ENCODE peak calls at places on chromosomes 7 and 10, in five cellular contexts. One of them, this sample, is unnamed.
A peak's percentile ranks its signal among the peaks of the same experiment; 100 is the strongest.

GRCh38 chr7:27146491-27147210 is 923 bp downstream of the HOXA6 start:
- DNase-seq in right atrium auricular region: no peak
- DNase-seq in MM.1S: no peak
- DNase-seq in kidney: peak; percentile 41
- DNase-seq in right lobe of liver: no peak
- DNase-seq in this sample: no peak

GRCh38 chr7:1713502-1714484 is 43.7 kb downstream of the ELFN1 start:
- DNase-seq in right atrium auricular region: no peak
- DNase-seq in MM.1S: no peak
- DNase-seq in kidney: peak; percentile 63
- DNase-seq in right lobe of liver: peak; percentile 94
- DNase-seq in this sample: no peak

GRCh38 chr7:43785425-43785824 is 26.9 kb downstream of the BLVRA start:
- DNase-seq in right atrium auricular region: peak; percentile 60
- DNase-seq in MM.1S: no peak
- DNase-seq in kidney: no peak
- DNase-seq in right lobe of liver: no peak
- DNase-seq in this sample: no peak

GRCh38 chr7:144818516-144818915 is 17.3 kb downstream of the TPK1 start:
- DNase-seq in right atrium auricular region: no peak
- DNase-seq in MM.1S: peak; percentile 85
- DNase-seq in kidney: no peak
- DNase-seq in right lobe of liver: no peak
- DNase-seq in this sample: no peak

GRCh38 chr7:94434031-94434430 is 39.3 kb downstream of the COL1A2 start:
- DNase-seq in right atrium auricular region: no peak
- DNase-seq in MM.1S: no peak
- DNase-seq in kidney: no peak
- DNase-seq in right lobe of liver: no peak
- DNase-seq in this sample: no peak

GRCh38 chr10:36730316-36730715 is 395.1 kb upstream of the ANKRD30A start:
- DNase-seq in right atrium auricular region: no peak
- DNase-seq in MM.1S: no peak
- DNase-seq in kidney: no peak
- DNase-seq in right lobe of liver: no peak
- DNase-seq in this sample: no peak

GRCh38 chr10:86673827-86674581 is 5.7 kb downstream of the LDB3 start:
- DNase-seq in right atrium auricular region: no peak
- DNase-seq in MM.1S: no peak
- DNase-seq in kidney: peak; percentile 66
- DNase-seq in right lobe of liver: no peak
- DNase-seq in this sample: no peak

GRCh38 chr10:3432089-3432488 is 259.5 kb upstream of the PITRM1 start:
- DNase-seq in right atrium auricular region: no peak
- DNase-seq in MM.1S: no peak
- DNase-seq in kidney: no peak
- DNase-seq in right lobe of liver: no peak
- DNase-seq in this sample: no peak

GRCh38 chr10:133159950-133160812 is at the start of gene KNDC1:
- DNase-seq in right atrium auricular region: no peak
- DNase-seq in MM.1S: no peak
- DNase-seq in kidney: peak; percentile 84
- DNase-seq in right lobe of liver: peak; percentile 47
- DNase-seq in this sample: no peak

GRCh38 chr7:142890838-142891485 is 5.4 kb upstream of the TRPV6 start:
- DNase-seq in right atrium auricular region: no peak
- DNase-seq in MM.1S: no peak
- DNase-seq in kidney: no peak
- DNase-seq in right lobe of liver: peak; percentile 14
- DNase-seq in this sample: no peak

GRCh38 chr10:7610651-7611389 is 55.9 kb downstream of the ITIH5 start:
- DNase-seq in right atrium auricular region: peak; percentile 63
- DNase-seq in MM.1S: no peak
- DNase-seq in kidney: no peak
- DNase-seq in right lobe of liver: no peak
- DNase-seq in this sample: no peak

GRCh38 chr10:103564799-103565365 is 71.4 kb downstream of the NEURL1 start:
- DNase-seq in right atrium auricular region: no peak
- DNase-seq in MM.1S: peak; percentile 37
- DNase-seq in kidney: no peak
- DNase-seq in right lobe of liver: no peak
- DNase-seq in this sample: no peak

GRCh38 chr10:5547934-5548660 is 23.3 kb downstream of the CALML3 start:
- DNase-seq in right atrium auricular region: no peak
- DNase-seq in MM.1S: no peak
- DNase-seq in kidney: peak; percentile 86
- DNase-seq in right lobe of liver: no peak
- DNase-seq in this sample: no peak

GRCh38 chr10:13604641-13605040 is 17.9 kb downstream of the PRPF18 start:
- DNase-seq in right atrium auricular region: no peak
- DNase-seq in MM.1S: no peak
- DNase-seq in kidney: no peak
- DNase-seq in right lobe of liver: no peak
- DNase-seq in this sample: no peak
- H3K36me3 ChIP-seq in right atrium auricular region: peaks cover 21% of the 10 kb centered on the region
- H3K36me3 ChIP-seq in MM.1S: peaks cover 4% of the 10 kb centered on the region
- H3K36me3 ChIP-seq in kidney: peaks cover 16% of the 10 kb centered on the region
- H3K36me3 ChIP-seq in right lobe of liver: no peaks in the 10 kb centered on the region
- H3K36me3 ChIP-seq in this sample: peaks cover 8% of the 10 kb centered on the region

DNA sequence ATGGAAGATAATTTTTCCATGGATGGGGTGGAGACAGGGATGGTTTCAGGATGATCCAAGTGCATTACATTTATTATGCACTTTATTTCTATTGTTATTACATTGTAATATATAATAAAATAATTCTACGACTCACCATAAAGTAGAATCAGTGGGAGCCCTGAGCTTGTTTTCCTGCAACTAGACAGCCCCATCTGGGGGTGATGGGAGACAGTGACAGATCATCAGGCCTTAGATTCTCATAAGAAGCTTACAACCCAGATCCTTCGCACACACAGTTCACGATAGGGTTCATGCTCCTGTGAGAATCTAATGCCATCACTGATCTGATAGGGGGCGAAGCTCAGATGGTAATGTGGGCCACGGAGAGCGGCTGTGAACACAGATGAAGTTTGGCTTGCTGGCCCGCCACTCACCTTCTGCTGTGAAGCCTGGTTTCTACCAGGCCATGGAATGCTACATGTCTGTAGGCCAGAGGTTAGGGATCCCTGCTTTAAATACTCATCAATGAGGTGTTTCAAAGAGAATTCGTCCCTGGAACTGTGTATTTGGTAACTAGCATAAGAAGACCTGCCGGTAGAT is 21.2 kb upstream of the PRKCQ start:
- DNase-seq in right atrium auricular region: no peak
- DNase-seq in MM.1S: no peak
- DNase-seq in kidney: no peak
- DNase-seq in right lobe of liver: no peak
- DNase-seq in this sample: no peak
- TF ChIP-seq CTCF in right atrium auricular region: no peak
- TF ChIP-seq CTCF in MM.1S: no peak
- TF ChIP-seq CTCF in kidney: no peak
- TF ChIP-seq CTCF in right lobe of liver: no peak
- TF ChIP-seq CTCF in this sample: no peak

GRCh38 chr7:23350466-23350865 is 51.3 kb downstream of the MALSU1 start:
- DNase-seq in right atrium auricular region: no peak
- DNase-seq in MM.1S: no peak
- DNase-seq in kidney: no peak
- DNase-seq in right lobe of liver: no peak
- DNase-seq in this sample: no peak
- H3K36me3 ChIP-seq in right atrium auricular region: no peaks in the 10 kb centered on the region
- H3K36me3 ChIP-seq in MM.1S: no peaks in the 10 kb centered on the region
- H3K36me3 ChIP-seq in kidney: no peaks in the 10 kb centered on the region
- H3K36me3 ChIP-seq in right lobe of liver: no peaks in the 10 kb centered on the region
- H3K36me3 ChIP-seq in this sample: no peaks in the 10 kb centered on the region

DNA sequence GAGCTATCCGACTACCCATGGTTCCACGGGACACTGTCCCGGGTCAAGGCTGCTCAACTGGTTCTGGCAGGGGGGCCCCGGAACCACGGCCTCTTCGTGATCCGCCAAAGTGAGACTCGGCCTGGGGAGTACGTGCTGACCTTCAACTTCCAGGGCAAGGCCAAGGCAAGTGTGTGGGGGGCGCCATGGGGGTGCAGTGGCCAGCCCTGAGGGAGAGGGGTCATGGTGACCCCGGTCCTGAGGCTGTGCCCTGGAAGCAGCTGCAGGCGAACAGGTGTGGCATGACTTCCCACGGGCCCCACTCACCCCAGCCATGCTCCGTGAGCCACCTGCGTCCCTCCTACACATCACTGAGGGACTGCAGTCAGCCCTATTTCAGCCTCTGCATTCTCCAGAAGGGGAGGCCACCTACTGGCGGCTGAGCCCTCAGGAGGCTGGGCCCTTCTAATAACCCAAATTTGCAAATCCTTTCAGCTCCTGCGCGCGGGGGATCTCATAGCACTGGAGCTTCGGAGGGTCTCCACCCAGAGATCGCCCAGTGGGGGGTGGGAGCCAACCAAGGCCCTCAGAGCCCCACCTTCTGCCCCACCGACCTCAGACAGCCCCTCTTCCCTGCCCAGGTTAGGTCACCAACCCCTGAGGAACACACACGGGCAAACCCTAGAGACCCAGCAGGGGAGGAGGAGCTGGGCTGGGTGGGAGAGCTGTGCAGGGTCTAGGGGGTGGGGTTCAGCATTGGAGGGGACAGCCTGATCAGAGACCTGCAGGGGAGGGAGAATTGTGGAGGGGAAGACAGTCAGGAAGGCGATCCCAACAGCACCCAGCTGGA is 30.8 kb downstream of the SH2B2 start:
- DNase-seq in right atrium auricular region: no peak
- DNase-seq in MM.1S: no peak
- DNase-seq in kidney: no peak
- DNase-seq in right lobe of liver: no peak
- DNase-seq in this sample: no peak
- TF ChIP-seq CTCF in right atrium auricular region: no peak
- TF ChIP-seq CTCF in MM.1S: no peak
- TF ChIP-seq CTCF in kidney: no peak
- TF ChIP-seq CTCF in right lobe of liver: no peak
- TF ChIP-seq CTCF in this sample: no peak

DNA sequence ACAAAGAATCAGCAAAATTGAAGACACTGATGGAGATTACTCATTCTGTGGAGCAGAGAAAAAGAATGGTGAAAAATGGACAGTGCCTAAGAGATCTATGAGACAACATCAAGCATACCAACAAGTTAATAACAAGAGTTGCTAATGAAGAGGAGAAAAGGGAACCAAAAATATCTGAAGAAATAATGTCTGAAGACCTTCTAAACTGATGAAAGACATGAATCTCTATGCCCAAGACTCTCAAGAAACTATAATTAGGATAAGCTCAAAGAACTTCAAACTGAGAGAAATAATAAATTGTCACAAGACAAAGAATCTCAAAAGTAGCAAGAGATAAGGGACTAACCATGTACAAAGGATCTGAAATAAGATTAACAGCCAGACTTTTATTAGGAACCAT is 93.4 kb downstream of the ZNF33B start:
- DNase-seq in right atrium auricular region: no peak
- DNase-seq in MM.1S: no peak
- DNase-seq in kidney: no peak
- DNase-seq in right lobe of liver: no peak
- DNase-seq in this sample: no peak
- H3K36me3 ChIP-seq in right atrium auricular region: peaks cover 16% of the 10 kb centered on the region
- H3K36me3 ChIP-seq in MM.1S: peaks cover 8% of the 10 kb centered on the region
- H3K36me3 ChIP-seq in kidney: no peaks in the 10 kb centered on the region
- H3K36me3 ChIP-seq in right lobe of liver: no peaks in the 10 kb centered on the region
- H3K36me3 ChIP-seq in this sample: peaks cover 12% of the 10 kb centered on the region

GRCh38 chr7:12686894-12687212 is 580 bp upstream of the ARL4A start:
- DNase-seq in right atrium auricular region: no peak
- DNase-seq in MM.1S: no peak
- DNase-seq in kidney: no peak
- DNase-seq in right lobe of liver: no peak
- DNase-seq in this sample: no peak
- TF ChIP-seq CTCF in right atrium auricular region: peak; percentile 45
- TF ChIP-seq CTCF in MM.1S: no peak
- TF ChIP-seq CTCF in kidney: no peak
- TF ChIP-seq CTCF in right lobe of liver: no peak
- TF ChIP-seq CTCF in this sample: no peak

GRCh38 chr7:104551226-104551625 is 222.8 kb downstream of the LHFPL3 start:
- DNase-seq in right atrium auricular region: no peak
- DNase-seq in MM.1S: no peak
- DNase-seq in kidney: no peak
- DNase-seq in right lobe of liver: no peak
- DNase-seq in this sample: no peak

GRCh38 chr7:104553074-104553473 is 224.7 kb downstream of the LHFPL3 start:
- DNase-seq in right atrium auricular region: no peak
- DNase-seq in MM.1S: no peak
- DNase-seq in kidney: no peak
- DNase-seq in right lobe of liver: no peak
- DNase-seq in this sample: no peak

GRCh38 chr7:104552102-104552501 is 223.7 kb downstream of the LHFPL3 start:
- DNase-seq in right atrium auricular region: no peak
- DNase-seq in MM.1S: peak; percentile 65
- DNase-seq in kidney: no peak
- DNase-seq in right lobe of liver: no peak
- DNase-seq in this sample: no peak

GRCh38 chr7:104548861-104549260 is 220.5 kb downstream of the LHFPL3 start:
- DNase-seq in right atrium auricular region: no peak
- DNase-seq in MM.1S: no peak
- DNase-seq in kidney: no peak
- DNase-seq in right lobe of liver: no peak
- DNase-seq in this sample: no peak

DNA sequence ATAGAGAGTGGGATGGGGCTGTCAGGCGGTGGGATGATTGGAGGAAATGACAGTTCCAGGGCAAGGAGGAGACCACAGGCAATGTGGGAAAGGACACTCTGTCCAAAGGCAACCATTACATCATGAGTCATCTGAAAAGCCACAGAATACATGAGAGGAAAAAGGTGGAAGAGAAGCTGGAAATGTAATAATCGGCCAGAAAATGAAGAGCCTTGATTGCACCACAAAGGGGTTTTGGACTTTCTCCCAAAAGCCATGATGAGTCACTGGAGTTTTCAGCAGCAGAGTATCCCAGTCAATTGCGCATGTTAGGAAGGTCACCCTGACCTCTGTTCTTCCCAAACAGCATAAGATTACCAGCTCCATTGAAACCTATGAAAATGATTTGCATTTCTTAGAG is 222.0 kb downstream of the LHFPL3 start:
- DNase-seq in right atrium auricular region: no peak
- DNase-seq in MM.1S: no peak
- DNase-seq in kidney: no peak
- DNase-seq in right lobe of liver: no peak
- DNase-seq in this sample: no peak
- H3K36me3 ChIP-seq in right atrium auricular region: no peaks in the 10 kb centered on the region
- H3K36me3 ChIP-seq in MM.1S: no peaks in the 10 kb centered on the region
- H3K36me3 ChIP-seq in kidney: no peaks in the 10 kb centered on the region
- H3K36me3 ChIP-seq in right lobe of liver: no peaks in the 10 kb centered on the region
- H3K36me3 ChIP-seq in this sample: no peaks in the 10 kb centered on the region

GRCh38 chr10:50596456-50596855 is 27.3 kb downstream of the SGMS1 start:
- DNase-seq in right atrium auricular region: no peak
- DNase-seq in MM.1S: no peak
- DNase-seq in kidney: no peak
- DNase-seq in right lobe of liver: no peak
- DNase-seq in this sample: no peak
- TF ChIP-seq CTCF in right atrium auricular region: no peak
- TF ChIP-seq CTCF in MM.1S: no peak
- TF ChIP-seq CTCF in kidney: no peak
- TF ChIP-seq CTCF in right lobe of liver: no peak
- TF ChIP-seq CTCF in this sample: no peak

GRCh38 chr10:79305988-79306387 is 41.3 kb upstream of the PPIF start:
- DNase-seq in right atrium auricular region: no peak
- DNase-seq in MM.1S: no peak
- DNase-seq in kidney: peak; percentile 71
- DNase-seq in right lobe of liver: no peak
- DNase-seq in this sample: no peak
- H3K36me3 ChIP-seq in right atrium auricular region: peaks cover 98% of the 10 kb centered on the region
- H3K36me3 ChIP-seq in MM.1S: no peaks in the 10 kb centered on the region
- H3K36me3 ChIP-seq in kidney: peaks cover 50% of the 10 kb centered on the region
- H3K36me3 ChIP-seq in right lobe of liver: peaks cover 42% of the 10 kb centered on the region
- H3K36me3 ChIP-seq in this sample: peaks cover 76% of the 10 kb centered on the region

GRCh38 chr7:12434012-12434642 is 30.5 kb upstream of the VWDE start:
- DNase-seq in right atrium auricular region: no peak
- DNase-seq in MM.1S: peak; percentile 31
- DNase-seq in kidney: no peak
- DNase-seq in right lobe of liver: no peak
- DNase-seq in this sample: no peak
- TF ChIP-seq CTCF in right atrium auricular region: peak; percentile 54
- TF ChIP-seq CTCF in MM.1S: peak; percentile 63
- TF ChIP-seq CTCF in kidney: no peak
- TF ChIP-seq CTCF in right lobe of liver: peak; percentile 44
- TF ChIP-seq CTCF in this sample: no peak